ENCODE peak calls at places on chromosomes 4 and X, in ten cellular contexts. One of them, this sample, is unnamed.

GRCh38 chr4:111494971-111495370 is 650.3 kb upstream of the FAM241A start:
- DNase-seq in MV-4-11: no peak
- DNase-seq in HTR-8/SVneo: no peak
- DNase-seq in GM10248: no peak
- DNase-seq in HCT116: no peak
- DNase-seq in lower lobe of right lung: no peak
- DNase-seq in RCC 7860: no peak
- DNase-seq in T-helper 2 cell: no peak
- DNase-seq in B cell: no peak
- DNase-seq in ovary: no peak
- DNase-seq in this sample: no peak

GRCh38 chr4:25859429-25860148 is 3.2 kb downstream of the SEL1L3 start:
- DNase-seq in HCT116: no peak
- DNase-seq in lower lobe of right lung: no peak
- DNase-seq in HTR-8/SVneo: no peak
- DNase-seq in GM10248: peak
- DNase-seq in T-helper 2 cell: no peak
- DNase-seq in B cell: peak
- DNase-seq in RCC 7860: no peak
- DNase-seq in ovary: no peak
- DNase-seq in MV-4-11: peak
- DNase-seq in this sample: peak

GRCh38 chrX:123830309-123830708 is 29.5 kb upstream of the XIAP start:
- DNase-seq in HTR-8/SVneo: no peak
- DNase-seq in MV-4-11: peak
- DNase-seq in RCC 7860: peak
- DNase-seq in GM10248: peak
- DNase-seq in T-helper 2 cell: no peak
- DNase-seq in lower lobe of right lung: peak
- DNase-seq in HCT116: no peak
- DNase-seq in ovary: no peak
- DNase-seq in B cell: peak
- DNase-seq in this sample: no peak

GRCh38 chr4:140955528-140956094 is 177.7 kb downstream of the RNF150 start:
- DNase-seq in ovary: no peak
- DNase-seq in MV-4-11: no peak
- DNase-seq in RCC 7860: no peak
- DNase-seq in B cell: no peak
- DNase-seq in HCT116: no peak
- DNase-seq in GM10248: no peak
- DNase-seq in T-helper 2 cell: no peak
- DNase-seq in lower lobe of right lung: no peak
- DNase-seq in HTR-8/SVneo: no peak
- DNase-seq in this sample: no peak

GRCh38 chr4:138702471-138702870 is 313.1 kb upstream of the NOCT start:
- DNase-seq in MV-4-11: no peak
- DNase-seq in RCC 7860: no peak
- DNase-seq in ovary: no peak
- DNase-seq in HTR-8/SVneo: no peak
- DNase-seq in lower lobe of right lung: no peak
- DNase-seq in T-helper 2 cell: no peak
- DNase-seq in HCT116: no peak
- DNase-seq in GM10248: no peak
- DNase-seq in B cell: no peak
- DNase-seq in this sample: no peak

GRCh38 chr4:3338976-3339531 is 46.2 kb downstream of the RGS12 start:
- DNase-seq in B cell: no peak
- DNase-seq in lower lobe of right lung: no peak
- DNase-seq in GM10248: no peak
- DNase-seq in HCT116: no peak
- DNase-seq in T-helper 2 cell: no peak
- DNase-seq in HTR-8/SVneo: no peak
- DNase-seq in RCC 7860: no peak
- DNase-seq in ovary: no peak
- DNase-seq in MV-4-11: no peak
- DNase-seq in this sample: no peak

GRCh38 chr4:108224628-108225053 is 55.9 kb upstream of the LEF1 start:
- DNase-seq in MV-4-11: no peak
- DNase-seq in HTR-8/SVneo: no peak
- DNase-seq in RCC 7860: no peak
- DNase-seq in HCT116: no peak
- DNase-seq in B cell: no peak
- DNase-seq in ovary: no peak
- DNase-seq in GM10248: no peak
- DNase-seq in lower lobe of right lung: no peak
- DNase-seq in T-helper 2 cell: no peak
- DNase-seq in this sample: no peak

GRCh38 chrX:21374994-21375794 is 976 bp downstream of the CNKSR2 start:
- DNase-seq in HCT116: no peak
- DNase-seq in lower lobe of right lung: peak
- DNase-seq in T-helper 2 cell: no peak
- DNase-seq in HTR-8/SVneo: no peak
- DNase-seq in MV-4-11: no peak
- DNase-seq in GM10248: peak
- DNase-seq in RCC 7860: no peak
- DNase-seq in B cell: peak
- DNase-seq in ovary: no peak
- DNase-seq in this sample: no peak

GRCh38 chrX:43707812-43708548 is 51.9 kb downstream of the MAOA start:
- DNase-seq in ovary: peak
- DNase-seq in GM10248: no peak
- DNase-seq in B cell: no peak
- DNase-seq in HTR-8/SVneo: no peak
- DNase-seq in MV-4-11: no peak
- DNase-seq in HCT116: no peak
- DNase-seq in lower lobe of right lung: peak
- DNase-seq in T-helper 2 cell: no peak
- DNase-seq in RCC 7860: no peak
- DNase-seq in this sample: no peak

GRCh38 chrX:63930140-63930539 is 145.1 kb upstream of the ARHGEF9 start:
- DNase-seq in lower lobe of right lung: no peak
- DNase-seq in HTR-8/SVneo: no peak
- DNase-seq in HCT116: peak
- DNase-seq in RCC 7860: no peak
- DNase-seq in GM10248: no peak
- DNase-seq in T-helper 2 cell: no peak
- DNase-seq in ovary: no peak
- DNase-seq in B cell: no peak
- DNase-seq in MV-4-11: no peak
- DNase-seq in this sample: no peak

GRCh38 chr4:150237110-150237852 is 159.0 kb downstream of the DCLK2 start:
- DNase-seq in MV-4-11: no peak
- DNase-seq in GM10248: no peak
- DNase-seq in HCT116: peak
- DNase-seq in T-helper 2 cell: no peak
- DNase-seq in B cell: no peak
- DNase-seq in ovary: no peak
- DNase-seq in lower lobe of right lung: no peak
- DNase-seq in HTR-8/SVneo: peak
- DNase-seq in RCC 7860: peak
- DNase-seq in this sample: no peak

GRCh38 chr4:24630937-24631336 is 46.6 kb upstream of the DHX15 start:
- DNase-seq in MV-4-11: no peak
- DNase-seq in RCC 7860: no peak
- DNase-seq in ovary: no peak
- DNase-seq in lower lobe of right lung: no peak
- DNase-seq in HTR-8/SVneo: no peak
- DNase-seq in HCT116: no peak
- DNase-seq in T-helper 2 cell: no peak
- DNase-seq in B cell: no peak
- DNase-seq in GM10248: no peak
- DNase-seq in this sample: no peak

GRCh38 chrX:101164766-101165590 is 54.6 kb upstream of the DRP2 start:
- DNase-seq in lower lobe of right lung: no peak
- DNase-seq in RCC 7860: no peak
- DNase-seq in B cell: no peak
- DNase-seq in MV-4-11: no peak
- DNase-seq in GM10248: no peak
- DNase-seq in HTR-8/SVneo: no peak
- DNase-seq in T-helper 2 cell: no peak
- DNase-seq in HCT116: no peak
- DNase-seq in ovary: no peak
- DNase-seq in this sample: no peak

GRCh38 chr4:80173387-80173786 is 23.9 kb upstream of the PRDM8 start:
- DNase-seq in RCC 7860: peak
- DNase-seq in HTR-8/SVneo: no peak
- DNase-seq in ovary: no peak
- DNase-seq in B cell: peak
- DNase-seq in lower lobe of right lung: no peak
- DNase-seq in MV-4-11: peak
- DNase-seq in T-helper 2 cell: no peak
- DNase-seq in HCT116: no peak
- DNase-seq in GM10248: no peak
- DNase-seq in this sample: no peak

GRCh38 chr4:89538171-89538570 is 230.6 kb upstream of the GPRIN3 start:
- DNase-seq in RCC 7860: no peak
- DNase-seq in T-helper 2 cell: no peak
- DNase-seq in lower lobe of right lung: no peak
- DNase-seq in GM10248: no peak
- DNase-seq in MV-4-11: no peak
- DNase-seq in HTR-8/SVneo: no peak
- DNase-seq in HCT116: no peak
- DNase-seq in B cell: no peak
- DNase-seq in ovary: no peak
- DNase-seq in this sample: no peak

GRCh38 chr4:3406021-3406420 is 35.7 kb upstream of the HGFAC start:
- DNase-seq in lower lobe of right lung: no peak
- DNase-seq in T-helper 2 cell: no peak
- DNase-seq in HCT116: no peak
- DNase-seq in GM10248: no peak
- DNase-seq in ovary: no peak
- DNase-seq in RCC 7860: no peak
- DNase-seq in HTR-8/SVneo: no peak
- DNase-seq in MV-4-11: no peak
- DNase-seq in B cell: no peak
- DNase-seq in this sample: no peak

GRCh38 chr4:112726041-112726440 is 89.1 kb downstream of the LARP7 start:
- DNase-seq in GM10248: no peak
- DNase-seq in HTR-8/SVneo: peak
- DNase-seq in lower lobe of right lung: no peak
- DNase-seq in RCC 7860: no peak
- DNase-seq in ovary: no peak
- DNase-seq in B cell: no peak
- DNase-seq in T-helper 2 cell: no peak
- DNase-seq in MV-4-11: peak
- DNase-seq in HCT116: no peak
- DNase-seq in this sample: no peak

GRCh38 chrX:132433001-132433400 is 55.8 kb downstream of the MBNL3 start:
- DNase-seq in B cell: no peak
- DNase-seq in T-helper 2 cell: no peak
- DNase-seq in MV-4-11: no peak
- DNase-seq in RCC 7860: no peak
- DNase-seq in GM10248: no peak
- DNase-seq in HTR-8/SVneo: no peak
- DNase-seq in HCT116: no peak
- DNase-seq in lower lobe of right lung: no peak
- DNase-seq in ovary: no peak
- DNase-seq in this sample: no peak

GRCh38 chr4:82437285-82438005 is 7.1 kb downstream of the ENOPH1 start:
- DNase-seq in T-helper 2 cell: no peak
- DNase-seq in RCC 7860: no peak
- DNase-seq in B cell: no peak
- DNase-seq in GM10248: no peak
- DNase-seq in HTR-8/SVneo: peak
- DNase-seq in lower lobe of right lung: no peak
- DNase-seq in MV-4-11: no peak
- DNase-seq in HCT116: no peak
- DNase-seq in ovary: no peak
- DNase-seq in this sample: no peak